ENCODE peak calls at places on chromosomes 7 and 10, in four cellular contexts. F is K562, M is A549, Z is HepG2. Y is an unnamed sample.

GRCh38 chr7:44063894-44064651 is 1.3 kb downstream of the PGAM2 start:
- DNase-seq in F (no peak), M (no peak), Z (no peak), Y (no peak)

GRCh38 chr7:27897441-27897847 is 157.5 kb downstream of the TAX1BP1 start:
- DNase-seq in F (no peak), M (no peak), Z (no peak), Y (no peak)

GRCh38 chr7:131581241-131582157 is 25.1 kb upstream of the PODXL start:
- DNase-seq in F (no peak), M (no peak), Z (no peak), Y (no peak)

GRCh38 chr7:33062023-33062781 is at the start of gene NT5C3A:
- DNase-seq in F (peak; percentile 63), M (peak; percentile 51), Z (no peak), Y (peak; percentile 70)

GRCh38 chr7:109842386-109842785 is 1248.5 kb upstream of the LRRN3 start:
- DNase-seq in F (no peak), M (no peak), Z (no peak), Y (no peak)

GRCh38 chr7:55325371-55325792 is 39.8 kb upstream of the LANCL2 start:
- DNase-seq in F (no peak), M (no peak), Z (no peak), Y (no peak)

GRCh38 chr10:116324227-116324950 is at the start of gene CCDC172:
- DNase-seq in F (no peak), M (no peak), Z (no peak), Y (no peak)

GRCh38 chr10:75358121-75358520 is 43.4 kb downstream of the ZNF503 start:
- DNase-seq in F (no peak), M (no peak), Z (no peak), Y (no peak)

GRCh38 chr10:18886102-18886501 is 162.5 kb upstream of the MALRD1 start:
- DNase-seq in F (no peak), M (no peak), Z (no peak), Y (no peak)

DNA sequence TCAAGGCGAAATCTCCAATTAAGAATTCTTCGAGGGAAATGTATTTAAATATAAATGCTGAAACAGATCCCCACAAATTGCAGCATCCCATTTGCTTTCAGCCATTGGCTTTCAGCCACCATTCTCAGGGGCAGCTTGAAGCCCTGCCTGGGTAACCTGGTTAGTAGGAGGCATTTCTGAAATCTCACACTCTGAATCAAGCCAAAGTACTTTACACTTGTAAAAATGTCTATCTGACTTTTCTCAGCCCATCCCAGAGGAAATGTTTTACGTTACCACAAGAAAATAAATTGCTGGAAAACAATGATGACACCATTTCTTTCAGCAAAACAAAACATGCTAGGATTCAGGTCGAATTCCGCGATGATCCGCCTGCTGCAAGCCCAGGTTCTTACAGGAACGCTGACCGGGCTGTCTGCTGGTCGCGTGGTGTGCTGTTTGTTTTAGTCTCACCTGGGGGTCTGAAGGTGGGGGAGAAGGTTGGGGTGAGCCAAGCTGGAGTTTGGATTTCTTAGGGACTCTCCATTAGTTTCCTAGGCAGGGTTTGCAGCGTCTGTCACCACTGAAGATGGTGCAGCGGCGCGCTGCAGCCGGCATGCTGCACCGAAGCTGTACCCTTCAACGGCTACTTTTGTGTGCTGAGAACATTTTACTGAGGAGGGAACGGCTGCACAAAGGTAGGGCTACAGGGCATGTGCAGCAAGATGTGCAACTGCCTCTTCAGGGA is 48.8 kb downstream of the GCC1 start:
- DNase-seq in F (no peak), M (no peak), Z (no peak), Y (no peak)
- H3K4me3 ChIP-seq in F (no peak overlapping the region), M (no peak overlapping the region), Z (no peak overlapping the region), Y (no peak overlapping the region)

GRCh38 chr10:47379445-47379785 is 4.7 kb downstream of the ZNF488 start:
- DNase-seq in F (no peak), M (no peak), Z (no peak), Y (no peak)
- TF ChIP-seq MAX in F (no peak), M (no peak), Z (no peak), Y (no peak)

DNA sequence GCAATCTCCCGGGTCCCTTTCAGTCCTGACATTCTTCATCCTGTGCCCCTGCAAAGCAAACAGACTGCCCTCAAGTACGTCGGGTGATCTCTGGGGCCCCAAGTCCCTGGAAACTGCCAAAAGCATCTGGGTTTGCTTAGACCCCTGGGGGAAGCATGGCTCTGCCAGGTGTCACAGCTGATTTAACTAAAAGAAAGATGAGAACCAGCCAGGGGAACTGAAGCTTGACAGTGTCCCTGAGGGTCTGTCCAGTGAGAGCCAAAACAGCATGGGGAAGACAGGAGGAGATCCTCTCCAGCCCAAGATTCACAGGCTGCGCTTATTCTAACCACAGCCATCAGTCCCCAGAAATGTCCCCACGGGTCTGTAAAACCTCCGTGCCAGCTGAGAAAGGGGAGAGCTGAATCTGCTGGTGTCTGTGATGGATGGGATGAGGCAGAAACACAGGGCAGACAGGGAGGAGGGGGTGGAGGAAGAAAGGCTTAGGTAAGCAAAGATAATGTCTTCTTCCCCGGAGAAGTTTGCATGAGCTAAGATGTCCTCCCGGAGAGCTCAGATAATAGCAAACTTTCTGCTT is 21.3 kb downstream of the CCDC3 start:
- DNase-seq in F (no peak), M (no peak), Z (no peak), Y (peak; percentile 30)
- H3K4me3 ChIP-seq in F (no peak overlapping the region), M (no peak overlapping the region), Z (no peak overlapping the region), Y (no peak overlapping the region)

DNA sequence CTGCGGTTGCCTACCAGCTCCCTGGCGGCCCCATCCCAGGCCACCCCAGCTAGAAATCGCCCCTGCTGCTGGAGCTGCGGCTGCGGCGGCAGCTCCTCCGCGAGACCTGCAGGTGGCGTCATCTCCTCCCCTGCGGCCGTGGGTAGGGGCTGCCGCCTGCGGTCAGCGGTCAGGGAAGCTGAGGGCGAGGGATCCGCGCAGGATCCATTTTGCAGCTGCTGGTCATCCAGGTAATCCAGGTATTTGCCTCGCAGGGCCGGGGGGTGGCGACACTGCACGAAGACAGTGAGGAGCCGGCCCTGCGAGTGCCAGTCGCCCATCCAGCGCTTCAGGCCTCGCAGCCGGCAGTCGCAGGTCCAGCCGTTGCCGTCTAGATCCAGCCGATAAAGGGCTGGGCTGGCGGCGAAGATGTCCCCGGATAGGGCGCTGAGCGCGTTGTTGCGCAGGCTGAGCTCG is 1.5 kb downstream of the TRIL start:
- DNase-seq in F (no peak), M (peak; percentile 38), Z (peak; percentile 48), Y (peak; percentile 32)
- TF ChIP-seq MAX in F (no peak), M (no peak), Z (no peak), Y (no peak)

GRCh38 chr10:104643023-104643663 is 2.1 kb downstream of the SORCS3 start:
- DNase-seq in F (no peak), M (no peak), Z (no peak), Y (no peak)

GRCh38 chr10:104642311-104643022 is 1.4 kb downstream of the SORCS3 start:
- DNase-seq in F (peak; percentile 7), M (peak; percentile 46), Z (peak; percentile 28), Y (no peak)

GRCh38 chr10:104640339-104641149 is 546 bp upstream of the SORCS3 start:
- DNase-seq in F (no peak), M (no peak), Z (no peak), Y (no peak)

GRCh38 chr10:104641150-104642000 is at the start of gene SORCS3:
- DNase-seq in F (no peak), M (no peak), Z (no peak), Y (no peak)

DNA sequence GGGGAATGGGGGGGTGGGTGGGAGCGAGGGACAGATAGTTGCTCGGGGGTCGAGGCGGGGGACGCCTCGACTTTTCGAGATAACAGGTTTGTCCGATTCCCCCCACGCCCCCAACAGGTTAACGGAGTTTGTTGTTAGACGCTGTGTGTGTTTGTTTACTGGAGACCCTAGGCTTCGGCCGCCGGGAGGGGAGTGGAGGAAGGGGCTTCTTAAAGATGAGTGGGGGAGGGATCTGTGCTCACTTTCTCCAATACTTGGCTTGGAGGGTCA is 846 bp downstream of the SORCS3 start:
- DNase-seq in F (no peak), M (no peak), Z (no peak), Y (no peak)
- H3K4me3 ChIP-seq in F (no peak overlapping the region), M (peak overlapping the region; percentile 34), Z (no peak overlapping the region), Y (no peak overlapping the region)

DNA sequence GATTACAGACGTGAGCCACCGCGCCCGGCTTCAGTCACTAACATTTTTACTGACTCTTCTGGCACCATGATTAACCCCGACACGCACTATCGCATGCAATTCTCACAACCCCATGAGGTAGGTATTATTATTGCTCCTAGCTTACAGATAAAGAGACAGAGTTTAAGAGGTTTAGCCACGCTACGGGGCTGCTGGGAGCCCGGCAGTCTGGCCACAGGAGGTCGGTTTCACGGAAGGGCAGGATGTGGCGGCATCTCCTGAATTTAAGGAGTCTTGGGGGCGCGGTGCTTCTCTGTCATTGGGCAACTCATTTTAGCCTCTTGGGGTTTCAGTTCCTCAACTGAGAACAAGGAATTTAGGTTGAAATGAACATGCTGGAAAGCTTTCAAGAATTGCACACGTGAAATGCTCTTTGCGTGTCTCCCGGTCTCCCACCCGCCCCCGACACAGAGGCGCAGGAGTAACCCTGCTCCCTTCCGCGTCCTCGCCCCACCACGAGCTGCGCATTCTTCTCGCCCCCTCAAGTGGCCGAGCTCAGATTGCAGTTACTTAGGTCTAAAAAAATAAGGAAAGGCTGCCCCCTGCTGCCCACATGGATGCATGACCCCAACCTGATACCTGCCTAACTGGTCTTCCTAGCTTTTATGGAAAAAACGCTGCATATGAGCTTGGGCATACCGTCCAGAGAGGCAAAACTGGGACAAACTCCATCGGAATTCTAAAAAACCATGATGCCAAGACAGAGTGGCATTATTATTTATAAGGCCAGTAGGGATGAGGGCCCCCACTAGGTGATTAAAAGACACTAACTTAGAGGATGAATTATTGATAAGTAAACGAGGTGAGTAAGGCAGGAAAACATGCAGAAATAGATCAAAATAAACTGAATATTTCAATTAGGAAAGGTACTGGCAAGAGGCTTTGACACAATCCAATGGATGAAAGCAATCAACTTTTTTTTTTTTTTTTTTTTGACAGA is 12.4 kb downstream of the PRSS2 start:
- DNase-seq in F (peak; percentile 91), M (peak; percentile 74), Z (peak; percentile 83), Y (peak; percentile 92)
- TF ChIP-seq MAX in F (peak; percentile 69), M (peak; percentile 62), Z (peak; percentile 41), Y (peak; percentile 73)